ENCODE peak calls at places on chromosomes 6 and 20, in ten cellular contexts. One of them, this sample, is unnamed.

GRCh38 chr6:154822947-154823558 is 89.8 kb downstream of the SCAF8 start:
- DNase-seq in psoas muscle: no peak
- DNase-seq in osteoblast: no peak
- DNase-seq in RWPE2: no peak
- DNase-seq in Panc1: no peak
- DNase-seq in uterus: no peak
- DNase-seq in PC-3: no peak
- DNase-seq in CD8-positive, alpha-beta T cell: no peak
- DNase-seq in tibial nerve: no peak
- DNase-seq in right cardiac atrium: no peak
- DNase-seq in this sample: no peak

GRCh38 chr6:13229205-13230085 is 98.9 kb downstream of the TBC1D7 start:
- DNase-seq in psoas muscle: no peak
- DNase-seq in osteoblast: peak; percentile 18
- DNase-seq in RWPE2: no peak
- DNase-seq in Panc1: peak; percentile 5
- DNase-seq in uterus: no peak
- DNase-seq in PC-3: peak; percentile 65
- DNase-seq in CD8-positive, alpha-beta T cell: peak; percentile 63
- DNase-seq in tibial nerve: no peak
- DNase-seq in right cardiac atrium: no peak
- DNase-seq in this sample: no peak

GRCh38 chr20:1309439-1309847 is 19.5 kb downstream of the SDCBP2 start:
- DNase-seq in psoas muscle: no peak
- DNase-seq in osteoblast: peak; percentile 25
- DNase-seq in RWPE2: no peak
- DNase-seq in Panc1: no peak
- DNase-seq in uterus: no peak
- DNase-seq in PC-3: no peak
- DNase-seq in CD8-positive, alpha-beta T cell: no peak
- DNase-seq in tibial nerve: no peak
- DNase-seq in right cardiac atrium: no peak
- DNase-seq in this sample: peak; percentile 26

GRCh38 chr20:48959902-48960550 is 38.5 kb downstream of the ARFGEF2 start:
- DNase-seq in psoas muscle: no peak
- DNase-seq in osteoblast: no peak
- DNase-seq in RWPE2: no peak
- DNase-seq in Panc1: no peak
- DNase-seq in uterus: no peak
- DNase-seq in PC-3: peak; percentile 66
- DNase-seq in CD8-positive, alpha-beta T cell: no peak
- DNase-seq in tibial nerve: no peak
- DNase-seq in right cardiac atrium: no peak
- DNase-seq in this sample: no peak

GRCh38 chr20:43365691-43366090 is 92.0 kb upstream of the SRSF6 start:
- DNase-seq in psoas muscle: no peak
- DNase-seq in osteoblast: no peak
- DNase-seq in RWPE2: peak; percentile 70
- DNase-seq in Panc1: no peak
- DNase-seq in uterus: no peak
- DNase-seq in PC-3: no peak
- DNase-seq in CD8-positive, alpha-beta T cell: no peak
- DNase-seq in tibial nerve: no peak
- DNase-seq in right cardiac atrium: no peak
- DNase-seq in this sample: no peak

GRCh38 chr6:15627829-15628228 is 35.0 kb downstream of the DTNBP1 start:
- DNase-seq in psoas muscle: no peak
- DNase-seq in osteoblast: peak; percentile 13
- DNase-seq in RWPE2: no peak
- DNase-seq in Panc1: no peak
- DNase-seq in uterus: no peak
- DNase-seq in PC-3: no peak
- DNase-seq in CD8-positive, alpha-beta T cell: no peak
- DNase-seq in tibial nerve: no peak
- DNase-seq in right cardiac atrium: no peak
- DNase-seq in this sample: no peak

GRCh38 chr20:13029687-13030510 is 21.1 kb downstream of the SPTLC3 start:
- DNase-seq in psoas muscle: peak; percentile 15
- DNase-seq in osteoblast: no peak
- DNase-seq in RWPE2: peak; percentile 93
- DNase-seq in Panc1: peak; percentile 55
- DNase-seq in uterus: no peak
- DNase-seq in PC-3: peak; percentile 99
- DNase-seq in CD8-positive, alpha-beta T cell: no peak
- DNase-seq in tibial nerve: peak; percentile 10
- DNase-seq in right cardiac atrium: no peak
- DNase-seq in this sample: no peak

GRCh38 chr6:95127266-95127665 is 450.1 kb upstream of the MANEA start:
- DNase-seq in psoas muscle: no peak
- DNase-seq in osteoblast: no peak
- DNase-seq in RWPE2: no peak
- DNase-seq in Panc1: no peak
- DNase-seq in uterus: no peak
- DNase-seq in PC-3: no peak
- DNase-seq in CD8-positive, alpha-beta T cell: no peak
- DNase-seq in tibial nerve: no peak
- DNase-seq in right cardiac atrium: no peak
- DNase-seq in this sample: no peak

GRCh38 chr20:31822421-31823330 is 3.5 kb downstream of the MYLK2 start:
- DNase-seq in psoas muscle: peak; percentile 85
- DNase-seq in osteoblast: peak; percentile 98
- DNase-seq in RWPE2: no peak
- DNase-seq in Panc1: no peak
- DNase-seq in uterus: peak; percentile 83
- DNase-seq in PC-3: peak; percentile 58
- DNase-seq in CD8-positive, alpha-beta T cell: peak; percentile 68
- DNase-seq in tibial nerve: peak; percentile 79
- DNase-seq in right cardiac atrium: peak; percentile 89
- DNase-seq in this sample: peak; percentile 58

DNA sequence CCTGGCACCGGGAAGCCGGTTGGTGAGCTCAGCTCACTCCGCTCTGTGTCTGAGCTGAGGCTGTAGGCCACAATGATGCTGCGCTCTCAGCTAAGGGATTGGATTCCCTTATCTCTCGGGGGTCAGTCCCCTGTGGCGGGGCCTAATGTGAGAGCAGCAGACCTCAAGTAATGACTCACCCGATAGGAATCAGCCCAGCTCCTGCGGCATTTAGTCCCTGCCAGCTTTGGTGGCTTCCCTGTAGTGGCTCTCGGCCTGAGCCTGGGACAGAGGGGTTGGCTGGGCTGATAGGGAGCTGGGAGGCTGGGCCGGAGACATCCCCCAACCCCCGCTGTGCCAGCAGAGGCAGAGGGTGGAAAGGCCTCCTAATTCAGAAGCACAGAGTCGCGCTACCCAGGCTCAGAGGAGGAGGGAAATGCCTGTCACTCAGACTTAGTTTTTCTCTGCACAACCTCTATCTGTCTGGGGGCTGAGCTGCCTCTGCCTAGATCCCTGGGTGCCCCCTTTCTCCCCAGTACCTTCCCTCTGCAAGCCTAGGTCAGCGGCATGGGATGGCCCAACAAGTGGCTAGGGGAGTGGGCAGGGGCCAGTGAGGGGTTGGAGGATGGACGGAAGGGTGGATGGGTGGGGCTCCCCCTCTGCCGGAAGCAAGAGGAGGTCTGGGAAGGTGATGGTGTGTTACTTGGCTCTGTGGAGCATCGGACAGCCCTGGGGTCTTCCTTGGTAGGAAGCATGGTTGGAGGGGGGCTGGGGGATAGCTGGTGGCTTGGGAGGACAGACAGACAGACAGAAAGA is 92.2 kb downstream of the CDH22 start:
- DNase-seq in psoas muscle: peak; percentile 39
- DNase-seq in osteoblast: peak; percentile 95
- DNase-seq in RWPE2: peak; percentile 77
- DNase-seq in Panc1: no peak
- DNase-seq in uterus: no peak
- DNase-seq in PC-3: peak; percentile 65
- DNase-seq in CD8-positive, alpha-beta T cell: no peak
- DNase-seq in tibial nerve: no peak
- DNase-seq in right cardiac atrium: peak; percentile 68
- DNase-seq in this sample: no peak
- H3K27ac ChIP-seq in psoas muscle: no peak overlapping the region
- H3K27ac ChIP-seq in osteoblast: no peak overlapping the region
- H3K27ac ChIP-seq in RWPE2: no peak overlapping the region
- H3K27ac ChIP-seq in Panc1: no peak overlapping the region
- H3K27ac ChIP-seq in uterus: no peak overlapping the region
- H3K27ac ChIP-seq in PC-3: no peak overlapping the region
- H3K27ac ChIP-seq in CD8-positive, alpha-beta T cell: no peak overlapping the region
- H3K27ac ChIP-seq in tibial nerve: no peak overlapping the region
- H3K27ac ChIP-seq in right cardiac atrium: peak overlapping the region; percentile 79
- H3K27ac ChIP-seq in this sample: no peak overlapping the region

DNA sequence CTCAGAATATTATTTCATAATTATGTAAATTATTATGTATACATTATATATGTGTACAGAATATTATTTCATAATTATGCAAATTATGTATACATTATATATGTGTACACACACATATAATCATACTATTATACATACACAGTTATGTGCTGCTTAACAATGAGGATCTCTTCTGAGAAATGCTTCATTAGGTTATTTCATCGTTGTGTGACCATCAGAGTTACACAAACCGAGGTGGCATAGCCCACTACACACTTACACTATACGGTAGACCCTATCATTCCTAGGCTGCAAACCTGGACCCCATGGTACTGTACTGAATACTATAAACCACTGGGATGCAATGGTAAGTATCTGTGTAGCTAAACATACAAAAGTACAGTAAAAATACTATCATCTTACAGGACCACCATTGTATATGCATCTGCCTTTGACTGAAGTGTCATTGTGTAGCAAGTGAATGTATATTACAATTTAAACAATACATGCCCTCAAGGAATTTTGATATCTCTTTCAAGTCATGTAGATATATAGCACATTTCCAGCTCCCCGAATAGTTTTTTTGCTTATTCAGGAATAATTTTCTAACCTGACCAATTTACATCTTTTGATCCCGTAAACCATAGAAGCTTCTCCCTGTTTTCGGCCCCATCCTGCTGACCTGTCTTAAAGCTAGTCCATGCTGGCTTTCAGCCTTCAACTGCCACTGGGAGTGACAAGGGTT is 71.2 kb downstream of the TMEM170B start:
- DNase-seq in psoas muscle: no peak
- DNase-seq in osteoblast: peak; percentile 59
- DNase-seq in RWPE2: no peak
- DNase-seq in Panc1: no peak
- DNase-seq in uterus: no peak
- DNase-seq in PC-3: no peak
- DNase-seq in CD8-positive, alpha-beta T cell: no peak
- DNase-seq in tibial nerve: no peak
- DNase-seq in right cardiac atrium: no peak
- DNase-seq in this sample: no peak
- H3K27ac ChIP-seq in psoas muscle: peak overlapping the region; percentile 64
- H3K27ac ChIP-seq in osteoblast: peak overlapping the region; percentile 92
- H3K27ac ChIP-seq in RWPE2: peak overlapping the region; percentile 36
- H3K27ac ChIP-seq in Panc1: no peak overlapping the region
- H3K27ac ChIP-seq in uterus: no peak overlapping the region
- H3K27ac ChIP-seq in PC-3: peak overlapping the region; percentile 36
- H3K27ac ChIP-seq in CD8-positive, alpha-beta T cell: no peak overlapping the region
- H3K27ac ChIP-seq in tibial nerve: no peak overlapping the region
- H3K27ac ChIP-seq in right cardiac atrium: peak overlapping the region; percentile 84
- H3K27ac ChIP-seq in this sample: no peak overlapping the region

GRCh38 chr20:58662142-58662473 is 11.0 kb downstream of the STX16 start:
- DNase-seq in psoas muscle: no peak
- DNase-seq in osteoblast: no peak
- DNase-seq in RWPE2: peak; percentile 73
- DNase-seq in Panc1: no peak
- DNase-seq in uterus: no peak
- DNase-seq in PC-3: no peak
- DNase-seq in CD8-positive, alpha-beta T cell: no peak
- DNase-seq in tibial nerve: no peak
- DNase-seq in right cardiac atrium: no peak
- DNase-seq in this sample: no peak

GRCh38 chr20:58666702-58667101 is 15.6 kb downstream of the STX16 start:
- DNase-seq in psoas muscle: no peak
- DNase-seq in osteoblast: no peak
- DNase-seq in RWPE2: no peak
- DNase-seq in Panc1: no peak
- DNase-seq in uterus: no peak
- DNase-seq in PC-3: no peak
- DNase-seq in CD8-positive, alpha-beta T cell: no peak
- DNase-seq in tibial nerve: no peak
- DNase-seq in right cardiac atrium: no peak
- DNase-seq in this sample: no peak

GRCh38 chr20:58665606-58666005 is 14.5 kb downstream of the STX16 start:
- DNase-seq in psoas muscle: peak; percentile 36
- DNase-seq in osteoblast: no peak
- DNase-seq in RWPE2: peak; percentile 66
- DNase-seq in Panc1: no peak
- DNase-seq in uterus: no peak
- DNase-seq in PC-3: no peak
- DNase-seq in CD8-positive, alpha-beta T cell: no peak
- DNase-seq in tibial nerve: no peak
- DNase-seq in right cardiac atrium: no peak
- DNase-seq in this sample: no peak

GRCh38 chr20:58667975-58668374 is 16.9 kb downstream of the STX16 start:
- DNase-seq in psoas muscle: no peak
- DNase-seq in osteoblast: no peak
- DNase-seq in RWPE2: peak; percentile 51
- DNase-seq in Panc1: no peak
- DNase-seq in uterus: no peak
- DNase-seq in PC-3: no peak
- DNase-seq in CD8-positive, alpha-beta T cell: no peak
- DNase-seq in tibial nerve: no peak
- DNase-seq in right cardiac atrium: no peak
- DNase-seq in this sample: no peak

GRCh38 chr20:58664883-58665282 is 13.8 kb downstream of the STX16 start:
- DNase-seq in psoas muscle: no peak
- DNase-seq in osteoblast: no peak
- DNase-seq in RWPE2: peak; percentile 49
- DNase-seq in Panc1: no peak
- DNase-seq in uterus: no peak
- DNase-seq in PC-3: no peak
- DNase-seq in CD8-positive, alpha-beta T cell: no peak
- DNase-seq in tibial nerve: no peak
- DNase-seq in right cardiac atrium: no peak
- DNase-seq in this sample: no peak
- H3K27ac ChIP-seq in psoas muscle: peak overlapping the region; percentile 75
- H3K27ac ChIP-seq in osteoblast: no peak overlapping the region
- H3K27ac ChIP-seq in RWPE2: no peak overlapping the region
- H3K27ac ChIP-seq in Panc1: no peak overlapping the region
- H3K27ac ChIP-seq in uterus: no peak overlapping the region
- H3K27ac ChIP-seq in PC-3: no peak overlapping the region
- H3K27ac ChIP-seq in CD8-positive, alpha-beta T cell: no peak overlapping the region
- H3K27ac ChIP-seq in tibial nerve: no peak overlapping the region
- H3K27ac ChIP-seq in right cardiac atrium: no peak overlapping the region
- H3K27ac ChIP-seq in this sample: peak overlapping the region; percentile 42

DNA sequence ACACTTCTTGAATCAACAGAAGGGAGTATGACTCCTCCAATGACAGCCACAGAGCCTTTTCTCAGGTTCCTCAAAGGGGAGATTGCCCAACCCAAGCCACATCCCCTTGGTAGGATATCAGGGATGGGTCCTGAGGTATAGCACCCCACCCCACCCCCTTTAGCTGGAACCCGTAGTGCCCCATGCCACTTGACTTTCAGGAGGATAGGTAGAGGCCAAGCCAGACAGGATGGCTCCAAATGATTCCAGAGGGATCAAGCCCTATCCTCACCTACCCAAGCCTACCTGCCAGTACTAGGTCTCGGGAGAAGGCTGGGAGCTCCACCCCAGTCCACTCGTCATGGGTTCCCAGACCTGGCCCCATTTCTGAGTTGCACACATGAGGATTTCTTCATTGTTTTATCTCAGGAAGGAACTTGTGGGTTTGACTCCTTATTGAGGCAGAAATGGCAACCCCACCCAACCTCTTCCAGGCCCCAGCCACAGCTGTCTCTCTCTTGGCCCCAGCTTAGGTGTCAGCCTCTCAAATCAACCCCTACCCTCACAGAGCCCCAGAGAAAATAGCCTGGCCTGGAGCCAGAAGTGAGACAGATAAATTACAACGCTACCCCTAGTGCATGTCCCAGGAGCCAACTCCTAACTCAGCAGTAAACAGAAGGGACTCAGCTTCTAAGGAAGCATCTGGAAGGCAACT is 3.6 kb downstream of the CCND3 start:
- DNase-seq in psoas muscle: no peak
- DNase-seq in osteoblast: no peak
- DNase-seq in RWPE2: no peak
- DNase-seq in Panc1: no peak
- DNase-seq in uterus: peak; percentile 33
- DNase-seq in PC-3: no peak
- DNase-seq in CD8-positive, alpha-beta T cell: peak; percentile 81
- DNase-seq in tibial nerve: no peak
- DNase-seq in right cardiac atrium: peak; percentile 65
- DNase-seq in this sample: no peak
- H3K27ac ChIP-seq in psoas muscle: peak overlapping the region; percentile 53
- H3K27ac ChIP-seq in osteoblast: no peak overlapping the region
- H3K27ac ChIP-seq in RWPE2: peak overlapping the region; percentile 85
- H3K27ac ChIP-seq in Panc1: no peak overlapping the region
- H3K27ac ChIP-seq in uterus: peak overlapping the region; percentile 66
- H3K27ac ChIP-seq in PC-3: no peak overlapping the region
- H3K27ac ChIP-seq in CD8-positive, alpha-beta T cell: peak overlapping the region; percentile 39
- H3K27ac ChIP-seq in tibial nerve: no peak overlapping the region
- H3K27ac ChIP-seq in right cardiac atrium: peak overlapping the region; percentile 45
- H3K27ac ChIP-seq in this sample: no peak overlapping the region